ENCODE peak calls at places on chromosomes 6 and 20, in eight cellular contexts. J, A, V, G, M, L, P and U are unnamed samples.

GRCh38 chr6:41733707-41734665 is 1.4 kb downstream of the TFEB start:
- DNase-seq in J (peak), A (no peak), V (peak), G (peak), M (peak), L (peak), P (peak), U (peak)

GRCh38 chr20:56469077-56469449 is 636 bp downstream of the RTF2 start:
- DNase-seq in J (no peak), A (no peak), V (no peak), G (no peak), M (no peak), L (no peak), P (no peak), U (no peak)

GRCh38 chr6:42022755-42023384 is 27.5 kb upstream of the TAF8 start:
- DNase-seq in J (no peak), A (no peak), V (no peak), G (no peak), M (no peak), L (no peak), P (no peak), U (no peak)

GRCh38 chr20:48574383-48574782 is 253.4 kb downstream of the PREX1 start:
- DNase-seq in J (no peak), A (no peak), V (no peak), G (no peak), M (no peak), L (no peak), P (peak), U (no peak)

GRCh38 chr6:3506195-3506594 is 49.3 kb upstream of the SLC22A23 start:
- DNase-seq in J (peak), A (no peak), V (no peak), G (no peak), M (no peak), L (no peak), P (no peak), U (no peak)

GRCh38 chr20:38601216-38602184 is at the start of gene ARHGAP40:
- DNase-seq in J (peak), A (no peak), V (no peak), G (no peak), M (no peak), L (peak), P (no peak), U (peak)

GRCh38 chr6:155201461-155202226 is 62.2 kb upstream of the CLDN20 start:
- DNase-seq in J (no peak), A (no peak), V (no peak), G (no peak), M (no peak), L (no peak), P (no peak), U (no peak)

GRCh38 chr20:41900292-41900691 is 282.1 kb upstream of the CHD6 start:
- DNase-seq in J (no peak), A (no peak), V (no peak), G (no peak), M (no peak), L (no peak), P (no peak), U (no peak)

GRCh38 chr20:43658068-43658722 is 8.7 kb upstream of the MYBL2 start:
- DNase-seq in J (peak), A (no peak), V (no peak), G (no peak), M (no peak), L (no peak), P (peak), U (no peak)

GRCh38 chr6:145151624-145152023 is 583.7 kb downstream of the EPM2A start:
- DNase-seq in J (no peak), A (no peak), V (no peak), G (no peak), M (no peak), L (no peak), P (no peak), U (no peak)

GRCh38 chr6:18488526-18489270 is 101.5 kb downstream of the RNF144B start:
- DNase-seq in J (no peak), A (no peak), V (no peak), G (no peak), M (no peak), L (no peak), P (no peak), U (no peak)

GRCh38 chr20:959996-960615 is 42.0 kb downstream of the RSPO4 start:
- DNase-seq in J (no peak), A (no peak), V (no peak), G (no peak), M (no peak), L (no peak), P (no peak), U (no peak)
- TF ChIP-seq EP300 in J (no peak), A (no peak), V (no peak), G (no peak), M (no peak), L (no peak), P (no peak), U (no peak)

GRCh38 chr20:47544852-47545251 is 43.2 kb downstream of the NCOA3 start:
- DNase-seq in J (no peak), A (no peak), V (no peak), G (no peak), M (no peak), L (no peak), P (no peak), U (no peak)

GRCh38 chr20:47547034-47547387 is 45.3 kb downstream of the NCOA3 start:
- DNase-seq in J (no peak), A (no peak), V (no peak), G (no peak), M (no peak), L (no peak), P (no peak), U (no peak)

GRCh38 chr20:47545499-47545898 is 43.8 kb downstream of the NCOA3 start:
- DNase-seq in J (no peak), A (no peak), V (no peak), G (no peak), M (no peak), L (no peak), P (no peak), U (no peak)

GRCh38 chr20:47544240-47544639 is 42.6 kb downstream of the NCOA3 start:
- DNase-seq in J (no peak), A (no peak), V (no peak), G (no peak), M (no peak), L (no peak), P (no peak), U (no peak)

DNA sequence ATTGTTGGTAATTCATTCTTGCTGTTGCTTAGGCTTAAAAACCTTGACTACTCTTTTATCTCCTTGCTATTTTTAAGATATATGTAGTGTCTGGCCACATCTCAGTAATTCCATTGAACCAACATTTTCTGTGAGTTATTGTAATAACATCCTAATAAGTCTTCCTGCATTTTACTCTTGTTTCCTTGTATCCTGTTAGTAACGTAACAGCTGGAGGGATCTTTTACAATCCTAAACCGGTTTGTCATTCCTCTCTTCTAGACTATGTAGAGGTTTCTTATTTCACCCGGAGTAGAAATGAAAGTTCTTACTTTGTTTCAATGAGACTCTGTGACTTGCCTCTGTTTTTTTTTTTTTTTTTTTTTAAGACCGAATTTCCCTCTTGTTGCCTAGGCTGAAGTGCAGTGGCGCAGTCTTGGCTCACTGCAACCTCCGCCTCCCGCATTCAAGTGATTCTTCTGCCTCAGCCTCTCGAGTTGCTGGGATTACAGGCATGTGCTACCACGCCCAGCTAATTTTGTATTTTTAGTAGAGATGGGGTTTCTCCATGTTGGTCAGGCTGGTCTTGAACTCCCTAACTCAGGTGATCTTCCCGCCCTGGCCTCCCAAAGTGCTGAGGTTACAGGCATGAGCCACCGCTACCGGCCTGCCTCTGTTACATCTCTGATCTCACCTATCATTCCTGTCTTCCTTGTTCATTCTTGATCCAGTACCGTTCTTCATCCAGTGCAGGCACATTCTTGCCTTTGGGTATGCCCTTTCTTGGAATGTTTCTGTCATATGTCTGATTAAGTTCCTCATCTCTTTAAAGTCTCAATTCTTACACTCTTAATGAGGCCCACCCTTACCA is 44.7 kb downstream of the NCOA3 start:
- DNase-seq in J (no peak), A (no peak), V (no peak), G (no peak), M (no peak), L (no peak), P (no peak), U (no peak)
- TF ChIP-seq EP300 in J (no peak), A (no peak), V (no peak), G (no peak), M (no peak), L (no peak), P (no peak), U (no peak)

GRCh38 chr6:46927066-46927465 is 5.3 kb upstream of the ADGRF5 start:
- DNase-seq in J (no peak), A (no peak), V (no peak), G (no peak), M (no peak), L (no peak), P (no peak), U (no peak)
- TF ChIP-seq EP300 in J (no peak), A (no peak), V (no peak), G (no peak), M (no peak), L (no peak), P (no peak), U (no peak)

GRCh38 chr6:86685230-86685797 is 252.0 kb upstream of the HTR1E start:
- DNase-seq in J (no peak), A (no peak), V (no peak), G (no peak), M (no peak), L (no peak), P (no peak), U (no peak)
- TF ChIP-seq EP300 in J (no peak), A (no peak), V (no peak), G (no peak), M (no peak), L (no peak), P (no peak), U (no peak)